ENCODE peak calls at places on chromosomes 7 and 10, in five cellular contexts. One of them, this sample, is unnamed.

GRCh38 chr7:97016392-97017196 is 8.0 kb downstream of the DLX5 start:
- DNase-seq in mammary epithelial cell: no peak
- DNase-seq in astrocyte: no peak
- DNase-seq in CD8-positive, alpha-beta T cell: no peak
- DNase-seq in thyroid gland: no peak
- DNase-seq in this sample: no peak

GRCh38 chr7:5419523-5420107 is 4.0 kb downstream of the TNRC18 start:
- DNase-seq in mammary epithelial cell: peak; percentile 37
- DNase-seq in thyroid gland: peak; percentile 42
- DNase-seq in astrocyte: no peak
- DNase-seq in CD8-positive, alpha-beta T cell: no peak
- DNase-seq in this sample: no peak

GRCh38 chr7:97298561-97298960 is 181.1 kb downstream of the SDHAF3 start:
- DNase-seq in thyroid gland: no peak
- DNase-seq in astrocyte: peak; percentile 2
- DNase-seq in CD8-positive, alpha-beta T cell: no peak
- DNase-seq in mammary epithelial cell: no peak
- DNase-seq in this sample: no peak

GRCh38 chr10:97001183-97001991 is 169.3 kb downstream of the LCOR start:
- DNase-seq in mammary epithelial cell: no peak
- DNase-seq in thyroid gland: no peak
- DNase-seq in CD8-positive, alpha-beta T cell: no peak
- DNase-seq in astrocyte: no peak
- DNase-seq in this sample: no peak

GRCh38 chr10:122126763-122127659 is 138.0 kb downstream of the TACC2 start:
- DNase-seq in thyroid gland: peak; percentile 79
- DNase-seq in CD8-positive, alpha-beta T cell: no peak
- DNase-seq in astrocyte: peak; percentile 96
- DNase-seq in mammary epithelial cell: peak; percentile 73
- DNase-seq in this sample: peak; percentile 63

GRCh38 chr10:125068406-125068805 is 92.0 kb downstream of the CTBP2 start:
- DNase-seq in CD8-positive, alpha-beta T cell: no peak
- DNase-seq in thyroid gland: no peak
- DNase-seq in mammary epithelial cell: no peak
- DNase-seq in astrocyte: no peak
- DNase-seq in this sample: no peak

GRCh38 chr10:77879065-77879464 is 47.5 kb downstream of the DLG5 start:
- DNase-seq in CD8-positive, alpha-beta T cell: no peak
- DNase-seq in astrocyte: no peak
- DNase-seq in mammary epithelial cell: no peak
- DNase-seq in thyroid gland: no peak
- DNase-seq in this sample: no peak

GRCh38 chr10:111756541-111757061 is 427.0 kb downstream of the GPAM start:
- DNase-seq in astrocyte: no peak
- DNase-seq in mammary epithelial cell: peak; percentile 0
- DNase-seq in CD8-positive, alpha-beta T cell: no peak
- DNase-seq in thyroid gland: peak; percentile 28
- DNase-seq in this sample: no peak

GRCh38 chr7:22153427-22154106 is 203.4 kb downstream of the RAPGEF5 start:
- DNase-seq in astrocyte: no peak
- DNase-seq in CD8-positive, alpha-beta T cell: no peak
- DNase-seq in thyroid gland: no peak
- DNase-seq in mammary epithelial cell: no peak
- DNase-seq in this sample: no peak

GRCh38 chr10:86863443-86863842 is 94.0 kb downstream of the MMRN2 start:
- DNase-seq in mammary epithelial cell: no peak
- DNase-seq in thyroid gland: peak; percentile 23
- DNase-seq in CD8-positive, alpha-beta T cell: no peak
- DNase-seq in astrocyte: no peak
- DNase-seq in this sample: no peak

GRCh38 chr7:140533394-140533872 is 54.1 kb upstream of the MKRN1 start:
- DNase-seq in astrocyte: no peak
- DNase-seq in CD8-positive, alpha-beta T cell: no peak
- DNase-seq in mammary epithelial cell: no peak
- DNase-seq in thyroid gland: no peak
- DNase-seq in this sample: no peak

GRCh38 chr10:25615926-25616325 is 318.1 kb upstream of the MYO3A start:
- DNase-seq in thyroid gland: no peak
- DNase-seq in mammary epithelial cell: no peak
- DNase-seq in CD8-positive, alpha-beta T cell: no peak
- DNase-seq in astrocyte: no peak
- DNase-seq in this sample: no peak

GRCh38 chr7:107742678-107743566 is 1.0 kb upstream of the CBLL1 start:
- DNase-seq in thyroid gland: peak; percentile 74
- DNase-seq in CD8-positive, alpha-beta T cell: peak; percentile 8
- DNase-seq in astrocyte: no peak
- DNase-seq in mammary epithelial cell: no peak
- DNase-seq in this sample: peak; percentile 71

DNA sequence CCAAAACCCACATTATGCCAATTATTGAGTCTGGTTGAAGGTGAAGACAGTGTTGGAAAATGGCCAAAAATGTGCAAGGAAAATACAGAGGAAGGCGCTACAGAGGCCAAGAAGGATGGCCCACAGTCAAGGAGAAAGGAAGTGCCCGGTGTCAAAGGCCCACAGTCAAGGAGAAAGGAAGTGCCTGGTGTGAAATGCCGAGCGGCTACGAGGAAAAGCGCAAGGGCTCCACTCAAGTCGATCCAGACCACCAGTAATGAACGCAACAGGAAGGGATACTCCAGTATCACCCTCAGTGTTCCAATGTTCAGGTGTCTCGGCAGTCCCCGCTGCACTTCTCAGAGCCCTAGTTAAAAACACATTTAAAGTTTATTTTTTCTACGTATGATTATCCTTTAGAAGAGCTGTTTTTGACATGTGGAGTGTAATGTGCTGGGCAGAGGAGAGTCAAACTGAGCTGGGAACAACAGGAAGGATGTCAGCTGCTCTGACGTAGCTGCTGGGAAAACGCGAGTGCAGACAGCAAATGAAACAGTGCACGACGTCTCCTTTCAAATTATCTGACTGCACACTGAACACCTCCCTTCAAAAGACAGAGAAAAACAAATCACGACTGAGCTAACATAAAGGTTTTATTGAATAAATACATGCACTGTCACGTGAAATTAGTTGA is 25.9 kb upstream of the NCAPG2 start:
- DNase-seq in mammary epithelial cell: no peak
- DNase-seq in CD8-positive, alpha-beta T cell: no peak
- DNase-seq in thyroid gland: no peak
- DNase-seq in astrocyte: no peak
- DNase-seq in this sample: peak; percentile 22
- H3K27ac ChIP-seq in mammary epithelial cell: no peak overlapping the region
- H3K27ac ChIP-seq in CD8-positive, alpha-beta T cell: no peak overlapping the region
- H3K27ac ChIP-seq in thyroid gland: no peak overlapping the region
- H3K27ac ChIP-seq in astrocyte: no peak overlapping the region
- H3K27ac ChIP-seq in this sample: no peak overlapping the region

GRCh38 chr10:102432162-102432950 is at the start of gene CUEDC2:
- DNase-seq in thyroid gland: peak; percentile 96
- DNase-seq in astrocyte: peak; percentile 93
- DNase-seq in CD8-positive, alpha-beta T cell: peak; percentile 97
- DNase-seq in mammary epithelial cell: peak; percentile 94
- DNase-seq in this sample: peak; percentile 99
- TF ChIP-seq CTCF in thyroid gland: no peak
- TF ChIP-seq CTCF in astrocyte: no peak
- TF ChIP-seq CTCF in CD8-positive, alpha-beta T cell: no peak
- TF ChIP-seq CTCF in mammary epithelial cell: no peak
- TF ChIP-seq CTCF in this sample: no peak

DNA sequence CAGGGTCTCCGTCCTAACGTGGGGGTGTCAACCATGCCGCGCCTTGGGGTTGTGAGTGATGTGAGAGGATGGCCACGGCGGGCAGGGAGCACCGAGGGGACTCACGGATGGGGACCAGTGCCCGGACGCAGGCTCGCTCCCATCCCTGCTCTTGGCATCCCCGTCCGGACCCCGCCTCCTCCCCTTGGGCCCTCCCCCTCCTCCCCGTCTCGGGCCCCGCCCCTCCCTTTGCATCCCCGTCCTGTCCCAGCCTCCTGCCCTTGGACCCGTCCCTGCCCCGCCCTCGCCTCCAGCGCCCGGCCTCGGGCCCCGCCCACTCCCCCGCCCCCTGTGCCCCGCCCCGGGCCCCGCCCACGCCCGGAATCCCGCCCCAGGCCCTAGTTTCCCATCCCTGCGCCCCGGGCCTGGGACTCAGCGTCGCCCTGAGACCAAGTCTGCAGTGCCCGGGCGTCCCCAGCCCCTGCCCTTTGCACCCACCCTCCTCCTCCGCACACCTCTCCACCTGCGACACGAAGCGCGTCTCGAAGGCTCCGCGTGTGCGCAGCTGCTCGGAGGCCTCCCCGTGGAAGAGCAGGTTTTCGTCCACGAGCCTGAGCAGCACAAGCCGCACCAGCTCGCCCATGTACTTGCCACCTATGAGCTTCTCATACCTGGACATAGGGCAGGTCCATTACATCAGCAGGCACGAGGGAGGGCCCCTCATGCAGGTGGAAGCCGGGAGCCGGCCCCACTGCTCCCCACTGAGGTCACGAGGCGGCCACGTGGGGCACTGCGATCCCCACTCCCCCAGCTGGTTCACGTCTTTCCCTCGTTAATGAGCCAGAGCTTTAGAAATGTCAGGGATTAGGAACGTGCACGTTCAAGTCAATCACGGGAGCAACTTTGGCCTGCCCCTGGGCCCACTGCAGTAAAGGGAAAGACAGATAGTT is 5.1 kb upstream of the MYL7 start:
- DNase-seq in mammary epithelial cell: no peak
- DNase-seq in CD8-positive, alpha-beta T cell: peak; percentile 70
- DNase-seq in astrocyte: no peak
- DNase-seq in thyroid gland: peak; percentile 64
- DNase-seq in this sample: peak; percentile 85
- H3K4me3 ChIP-seq in mammary epithelial cell: no peak overlapping the region
- H3K4me3 ChIP-seq in CD8-positive, alpha-beta T cell: peak overlapping the region; percentile 70
- H3K4me3 ChIP-seq in astrocyte: peak overlapping the region; percentile 48
- H3K4me3 ChIP-seq in thyroid gland: no peak overlapping the region
- H3K4me3 ChIP-seq in this sample: peak overlapping the region; percentile 25

GRCh38 chr10:114974625-114975421 is 36.8 kb downstream of the TRUB1 start:
- DNase-seq in CD8-positive, alpha-beta T cell: no peak
- DNase-seq in thyroid gland: no peak
- DNase-seq in mammary epithelial cell: no peak
- DNase-seq in astrocyte: no peak
- DNase-seq in this sample: peak; percentile 16
- H3K27ac ChIP-seq in CD8-positive, alpha-beta T cell: no peak overlapping the region
- H3K27ac ChIP-seq in thyroid gland: no peak overlapping the region
- H3K27ac ChIP-seq in mammary epithelial cell: no peak overlapping the region
- H3K27ac ChIP-seq in astrocyte: no peak overlapping the region
- H3K27ac ChIP-seq in this sample: no peak overlapping the region

GRCh38 chr10:31620236-31621151 is 301.5 kb downstream of the ZEB1 start:
- DNase-seq in CD8-positive, alpha-beta T cell: no peak
- DNase-seq in astrocyte: peak; percentile 91
- DNase-seq in thyroid gland: peak; percentile 38
- DNase-seq in mammary epithelial cell: no peak
- DNase-seq in this sample: peak; percentile 68
- TF ChIP-seq CTCF in CD8-positive, alpha-beta T cell: no peak
- TF ChIP-seq CTCF in astrocyte: no peak
- TF ChIP-seq CTCF in thyroid gland: peak; percentile 31
- TF ChIP-seq CTCF in mammary epithelial cell: no peak
- TF ChIP-seq CTCF in this sample: peak; percentile 58

This sample was measured in cardiac muscle cell.